ENCODE peak calls at places on chromosomes 12 and 14, in six cellular contexts. L, V, K, R, A and O are unnamed samples.

GRCh38 chr12:102096855-102097254 is 23.1 kb downstream of the NUP37 start:
- DNase-seq in K (no peak), V (no peak), L (no peak), A (no peak), R (no peak), O (no peak)

GRCh38 chr14:24311837-24312615 is 724 bp downstream of the LTB4R start:
- DNase-seq in L (no peak), K (no peak), R (no peak), A (no peak), V (no peak), O (peak; percentile 61)

GRCh38 chr14:104521816-104522745 is 57.5 kb upstream of the C14orf180 start:
- DNase-seq in K (no peak), L (no peak), A (no peak), R (no peak), V (no peak), O (no peak)

GRCh38 chr12:101925352-101925751 is 48.0 kb downstream of the DRAM1 start:
- DNase-seq in R (no peak), L (no peak), K (no peak), A (no peak), V (no peak), O (peak; percentile 75)

GRCh38 chr14:63091394-63091996 is 46.2 kb upstream of the KCNH5 start:
- DNase-seq in L (no peak), K (no peak), R (no peak), V (no peak), A (no peak), O (no peak)

GRCh38 chr12:62537544-62537943 is 70.9 kb downstream of the MON2 start:
- DNase-seq in L (no peak), K (no peak), A (no peak), V (no peak), R (no peak), O (no peak)

GRCh38 chr12:113055594-113056380 is 743 bp upstream of the DTX1 start:
- DNase-seq in L (no peak), A (no peak), R (peak; percentile 44), K (peak; percentile 29), V (peak; percentile 22), O (no peak)

GRCh38 chr12:43736921-43737440 is 21.6 kb downstream of the PUS7L start:
- DNase-seq in K (no peak), R (no peak), V (no peak), A (no peak), L (no peak), O (no peak)

GRCh38 chr12:123714302-123714627 is 2.1 kb downstream of the ATP6V0A2 start:
- DNase-seq in L (no peak), R (no peak), A (no peak), V (peak; percentile 49), K (peak; percentile 58), O (no peak)

GRCh38 chr14:89131004-89131750 is 285.9 kb downstream of the FOXN3 start:
- DNase-seq in K (no peak), L (no peak), R (no peak), V (no peak), A (no peak), O (no peak)

GRCh38 chr14:54786191-54786755 is 116.4 kb downstream of the GCH1 start:
- DNase-seq in A (no peak), K (no peak), L (no peak), V (no peak), R (no peak), O (no peak)

GRCh38 chr12:51980051-51980808 is 26.5 kb upstream of the TAMALIN start:
- DNase-seq in R (peak; percentile 75), K (peak; percentile 81), A (peak; percentile 85), V (peak; percentile 86), L (peak; percentile 53), O (peak; percentile 52)

GRCh38 chr14:49893309-49894213 is 679 bp downstream of the ARF6 start:
- DNase-seq in V (peak; percentile 75), L (peak; percentile 23), A (peak; percentile 87), K (peak; percentile 77), R (peak; percentile 89), O (peak; percentile 55)

GRCh38 chr12:3363608-3364007 is 127.4 kb upstream of the PRMT8 start:
- DNase-seq in R (no peak), K (no peak), V (no peak), A (peak; percentile 23), L (no peak), O (peak; percentile 61)

GRCh38 chr12:71938728-71939385 is at the start of gene TPH2:
- DNase-seq in L (peak; percentile 84), A (peak; percentile 36), K (peak; percentile 41), V (peak; percentile 25), R (peak; percentile 65), O (peak; percentile 55)

GRCh38 chr14:71290960-71291466 is 383.8 kb downstream of the PCNX1 start:
- DNase-seq in K (peak; percentile 45), A (no peak), V (peak; percentile 48), L (no peak), R (no peak), O (peak; percentile 21)

GRCh38 chr12:29769162-29769820 is 14.5 kb downstream of the TMTC1 start:
- DNase-seq in V (no peak), L (no peak), R (no peak), K (no peak), A (no peak), O (no peak)

GRCh38 chr12:31728289-31728916 is 418 bp downstream of the AMN1 start:
- DNase-seq in V (peak; percentile 46), R (no peak), L (no peak), K (no peak), A (no peak), O (no peak)

GRCh38 chr14:105196228-105196960 is 15.3 kb upstream of the NUDT14 start:
- DNase-seq in R (no peak), K (no peak), A (no peak), V (no peak), L (no peak), O (no peak)

GRCh38 chr12:110039085-110039807 is 9.1 kb downstream of the C12orf76 start:
- DNase-seq in K (no peak), A (no peak), V (no peak), L (no peak), R (no peak), O (no peak)

GRCh38 chr12:54631551-54631950 is 3.1 kb downstream of the LACRT start:
- DNase-seq in A (no peak), V (no peak), R (no peak), K (no peak), L (no peak), O (no peak)

GRCh38 chr12:27970391-27970980 is 2.0 kb downstream of the PTHLH start:
- DNase-seq in A (no peak), K (peak; percentile 69), L (peak; percentile 25), V (no peak), R (no peak), O (no peak)

GRCh38 chr12:27969901-27970390 is 2.6 kb downstream of the PTHLH start:
- DNase-seq in V (peak; percentile 69), K (peak; percentile 80), R (peak; percentile 76), L (peak; percentile 66), A (peak; percentile 20), O (no peak)

GRCh38 chr12:27967551-27968054 is 4.9 kb downstream of the PTHLH start:
- DNase-seq in K (no peak), V (no peak), L (no peak), A (no peak), R (no peak), O (no peak)

GRCh38 chr12:27970981-27971489 is 1.5 kb downstream of the PTHLH start:
- DNase-seq in A (no peak), L (no peak), R (no peak), V (no peak), K (peak; percentile 36), O (no peak)

GRCh38 chr12:27969011-27969900 is 3.3 kb downstream of the PTHLH start:
- DNase-seq in L (peak; percentile 18), K (peak; percentile 37), A (no peak), V (no peak), R (peak; percentile 63), O (no peak)
- TF ChIP-seq CTCF in L (no peak), K (no peak), A (no peak), V (no peak), R (no peak), O (no peak)

GRCh38 chr12:39958377-39958776 is 147.5 kb downstream of the SLC2A13 start:
- DNase-seq in A (no peak), V (no peak), R (no peak), L (no peak), K (no peak), O (no peak)
- TF ChIP-seq CTCF in A (no peak), V (peak; percentile 24), R (peak; percentile 15), L (peak; percentile 27), K (no peak), O (no peak)

GRCh38 chr12:65278576-65279386 is at the start of gene MSRB3:
- DNase-seq in R (peak; percentile 80), V (peak; percentile 73), L (peak; percentile 62), K (peak; percentile 85), A (peak; percentile 49), O (peak; percentile 33)
- TF ChIP-seq CTCF in R (peak; percentile 26), V (peak; percentile 19), L (peak; percentile 22), K (no peak), A (no peak), O (no peak)

DNA sequence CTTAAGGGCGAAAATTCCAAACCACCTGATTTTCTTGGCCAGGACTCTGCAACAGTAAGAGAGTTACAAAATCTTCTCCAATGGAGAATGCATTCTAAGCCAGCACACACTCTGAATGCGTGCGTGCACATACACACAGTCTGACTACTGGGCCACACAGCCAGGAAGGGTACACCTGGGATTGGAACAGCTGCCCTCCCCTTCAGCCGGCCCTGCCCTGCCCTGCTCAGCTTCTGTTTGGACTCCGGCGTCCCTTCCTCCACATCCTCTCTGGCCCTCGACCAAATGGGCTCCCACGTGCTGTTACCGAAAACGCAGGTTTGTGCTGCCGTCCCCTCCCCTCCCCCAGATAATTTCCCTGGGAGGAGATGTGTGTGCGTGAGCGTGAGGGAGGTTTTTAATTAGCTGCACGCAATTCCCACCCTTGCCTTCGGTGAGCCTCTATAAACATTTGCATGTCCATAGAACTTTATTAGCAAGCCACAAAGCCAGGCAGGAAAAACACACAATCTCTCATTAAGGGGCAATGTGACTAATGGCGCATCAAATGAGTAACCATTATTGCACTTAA is 43.0 kb downstream of the CCNK start:
- DNase-seq in R (no peak), L (no peak), K (no peak), V (no peak), A (no peak), O (no peak)
- TF ChIP-seq CTCF in R (no peak), L (no peak), K (no peak), V (no peak), A (no peak), O (no peak)

GRCh38 chr14:100524233-100524932 is 62.8 kb downstream of the BEGAIN start:
- DNase-seq in L (peak; percentile 2), A (no peak), K (no peak), R (peak; percentile 13), V (no peak), O (no peak)

GRCh38 chr14:100526057-100526456 is 61.2 kb downstream of the BEGAIN start:
- DNase-seq in K (no peak), L (no peak), V (no peak), R (peak; percentile 33), A (no peak), O (no peak)

GRCh38 chr14:100523536-100524025 is 63.6 kb downstream of the BEGAIN start:
- DNase-seq in A (no peak), R (peak; percentile 45), L (peak; percentile 3), V (no peak), K (no peak), O (no peak)

GRCh38 chr14:100525615-100526014 is 61.6 kb downstream of the BEGAIN start:
- DNase-seq in K (no peak), R (peak; percentile 36), V (peak; percentile 18), L (peak; percentile 3), A (no peak), O (no peak)

GRCh38 chr14:100524933-100525243 is 62.3 kb downstream of the BEGAIN start:
- DNase-seq in K (peak; percentile 31), R (peak; percentile 42), V (peak; percentile 38), A (no peak), L (peak; percentile 66), O (peak; percentile 37)
- TF ChIP-seq CTCF in K (no peak), R (no peak), V (peak; percentile 23), A (no peak), L (peak; percentile 71), O (peak; percentile 7)